ENCODE peak calls at places on chromosome 17, in five cellular contexts. One of them, this sample, is unnamed.

GRCh38 chr17:9598661-9599060 is 22.2 kb downstream of the CFAP52 start:
- DNase-seq in A673: no peak
- DNase-seq in lower lobe of right lung: no peak
- DNase-seq in PC-3: peak; percentile 10
- DNase-seq in HCT116: no peak
- DNase-seq in this sample: no peak

GRCh38 chr17:8862213-8863056 is 5.0 kb downstream of the PIK3R6 start:
- DNase-seq in lower lobe of right lung: no peak
- DNase-seq in HCT116: no peak
- DNase-seq in A673: no peak
- DNase-seq in PC-3: no peak
- DNase-seq in this sample: no peak

GRCh38 chr17:69170377-69170776 is 28.7 kb upstream of the ABCA6 start:
- DNase-seq in A673: no peak
- DNase-seq in lower lobe of right lung: no peak
- DNase-seq in HCT116: no peak
- DNase-seq in PC-3: no peak
- DNase-seq in this sample: no peak

GRCh38 chr17:77916771-77917481 is 41.6 kb upstream of the TNRC6C start:
- DNase-seq in HCT116: no peak
- DNase-seq in A673: no peak
- DNase-seq in PC-3: no peak
- DNase-seq in lower lobe of right lung: peak; percentile 69
- DNase-seq in this sample: no peak

GRCh38 chr17:32498362-32498761 is 11.6 kb downstream of the CDK5R1 start:
- DNase-seq in HCT116: no peak
- DNase-seq in PC-3: no peak
- DNase-seq in A673: no peak
- DNase-seq in lower lobe of right lung: no peak
- DNase-seq in this sample: no peak

GRCh38 chr17:65483438-65483837 is 78.0 kb downstream of the AXIN2 start:
- DNase-seq in PC-3: no peak
- DNase-seq in HCT116: no peak
- DNase-seq in lower lobe of right lung: no peak
- DNase-seq in A673: no peak
- DNase-seq in this sample: no peak

GRCh38 chr17:13583996-13584700 is 17.6 kb downstream of the HS3ST3A1 start:
- DNase-seq in HCT116: no peak
- DNase-seq in lower lobe of right lung: no peak
- DNase-seq in PC-3: no peak
- DNase-seq in A673: no peak
- DNase-seq in this sample: no peak

GRCh38 chr17:12133183-12133582 is 112.5 kb downstream of the MAP2K4 start:
- DNase-seq in HCT116: no peak
- DNase-seq in PC-3: no peak
- DNase-seq in A673: no peak
- DNase-seq in lower lobe of right lung: no peak
- DNase-seq in this sample: no peak

GRCh38 chr17:43810823-43811222 is 22.1 kb downstream of the MPP3 start:
- DNase-seq in A673: no peak
- DNase-seq in HCT116: no peak
- DNase-seq in PC-3: no peak
- DNase-seq in lower lobe of right lung: no peak
- DNase-seq in this sample: no peak

GRCh38 chr17:74987909-74988711 is 678 bp downstream of the CDR2L start:
- DNase-seq in HCT116: no peak
- DNase-seq in A673: peak; percentile 63
- DNase-seq in lower lobe of right lung: peak; percentile 84
- DNase-seq in PC-3: peak; percentile 60
- DNase-seq in this sample: peak; percentile 85

GRCh38 chr17:29133146-29133713 is 47.0 kb downstream of the MYO18A start:
- DNase-seq in A673: no peak
- DNase-seq in PC-3: peak; percentile 39
- DNase-seq in HCT116: no peak
- DNase-seq in lower lobe of right lung: no peak
- DNase-seq in this sample: no peak

GRCh38 chr17:48444531-48445247 is 14.7 kb upstream of the SKAP1 start:
- DNase-seq in lower lobe of right lung: no peak
- DNase-seq in HCT116: no peak
- DNase-seq in A673: peak; percentile 34
- DNase-seq in PC-3: no peak
- DNase-seq in this sample: no peak

GRCh38 chr17:47717261-47717697 is 15.8 kb upstream of the TBX21 start:
- DNase-seq in lower lobe of right lung: no peak
- DNase-seq in HCT116: no peak
- DNase-seq in PC-3: no peak
- DNase-seq in A673: no peak
- DNase-seq in this sample: peak; percentile 72

GRCh38 chr17:61635913-61636432 is 45.0 kb upstream of the NACA2 start:
- DNase-seq in HCT116: peak; percentile 65
- DNase-seq in lower lobe of right lung: no peak
- DNase-seq in PC-3: peak; percentile 86
- DNase-seq in A673: peak; percentile 77
- DNase-seq in this sample: no peak

GRCh38 chr17:80785477-80786178 is 206.0 kb upstream of the CHMP6 start:
- DNase-seq in lower lobe of right lung: peak; percentile 74
- DNase-seq in A673: peak; percentile 46
- DNase-seq in HCT116: no peak
- DNase-seq in PC-3: no peak
- DNase-seq in this sample: no peak

GRCh38 chr17:75758131-75758905 is 6.7 kb downstream of the GALK1 start:
- DNase-seq in lower lobe of right lung: peak; percentile 42
- DNase-seq in A673: no peak
- DNase-seq in PC-3: peak; percentile 54
- DNase-seq in HCT116: no peak
- DNase-seq in this sample: no peak

GRCh38 chr17:55298111-55298510 is 33.4 kb downstream of the HLF start:
- DNase-seq in A673: no peak
- DNase-seq in PC-3: no peak
- DNase-seq in lower lobe of right lung: no peak
- DNase-seq in HCT116: no peak
- DNase-seq in this sample: no peak

GRCh38 chr17:32519769-32520701 is 33.2 kb downstream of the CDK5R1 start:
- DNase-seq in HCT116: no peak
- DNase-seq in PC-3: no peak
- DNase-seq in A673: no peak
- DNase-seq in lower lobe of right lung: no peak
- DNase-seq in this sample: peak; percentile 87

GRCh38 chr17:63476494-63476856 is 386 bp upstream of the ACE start:
- DNase-seq in A673: no peak
- DNase-seq in lower lobe of right lung: no peak
- DNase-seq in HCT116: no peak
- DNase-seq in PC-3: peak; percentile 24
- DNase-seq in this sample: no peak

GRCh38 chr17:30824002-30824355 is 513 bp downstream of the CRLF3 start:
- DNase-seq in lower lobe of right lung: no peak
- DNase-seq in HCT116: no peak
- DNase-seq in A673: peak; percentile 5
- DNase-seq in PC-3: no peak
- DNase-seq in this sample: peak; percentile 81

DNA sequence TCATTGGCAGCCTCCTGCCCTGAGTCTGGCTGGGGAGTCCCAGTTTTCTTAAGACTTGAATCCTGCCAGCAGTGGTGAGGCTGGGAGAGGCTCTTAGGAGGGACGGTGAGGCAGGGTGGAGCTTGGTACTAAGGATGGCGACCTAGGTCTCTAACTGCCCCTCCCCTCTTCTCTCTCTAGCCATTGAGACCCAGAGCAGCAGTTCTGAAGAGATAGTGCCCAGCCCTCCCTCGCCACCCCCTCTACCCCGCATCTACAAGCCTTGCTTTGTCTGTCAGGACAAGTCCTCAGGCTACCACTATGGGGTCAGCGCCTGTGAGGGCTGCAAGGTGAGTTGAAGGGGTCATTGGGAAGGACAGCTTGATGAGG is 16.4 kb downstream of the GJD3 start:
- DNase-seq in A673: no peak
- DNase-seq in lower lobe of right lung: no peak
- DNase-seq in HCT116: no peak
- DNase-seq in PC-3: no peak
- DNase-seq in this sample: peak; percentile 73
- H3K4me1 ChIP-seq in A673: peaks cover 76% of the 10 kb centered on the region
- H3K4me1 ChIP-seq in lower lobe of right lung: peaks cover 96% of the 10 kb centered on the region
- H3K4me1 ChIP-seq in HCT116: peaks cover 31% of the 10 kb centered on the region
- H3K4me1 ChIP-seq in PC-3: no peaks in the 10 kb centered on the region
- H3K4me1 ChIP-seq in this sample: peaks cover 80% of the 10 kb centered on the region

DNA sequence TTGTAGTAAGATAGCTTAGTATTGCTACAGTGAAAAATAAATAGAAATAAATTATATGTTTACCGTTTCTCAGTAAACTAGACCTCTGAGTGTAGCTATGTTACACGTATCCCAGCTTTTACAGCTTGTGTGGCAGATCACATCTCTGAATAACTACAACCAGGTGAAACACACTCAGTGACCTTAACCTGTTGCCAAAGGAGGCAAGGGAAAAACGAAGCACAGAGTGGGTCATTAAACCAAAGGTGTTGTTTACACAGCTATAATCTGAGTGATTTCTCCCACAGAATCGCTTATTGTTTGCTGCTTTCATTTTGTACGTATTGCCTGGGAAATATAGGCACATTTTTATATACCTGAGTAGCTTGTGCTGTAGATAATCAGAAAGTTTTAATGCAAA is 688.2 kb upstream of the KIF2B start:
- DNase-seq in PC-3: no peak
- DNase-seq in A673: no peak
- DNase-seq in lower lobe of right lung: no peak
- DNase-seq in HCT116: no peak
- DNase-seq in this sample: no peak
- H3K4me1 ChIP-seq in PC-3: no peaks in the 10 kb centered on the region
- H3K4me1 ChIP-seq in A673: peaks cover 7% of the 10 kb centered on the region
- H3K4me1 ChIP-seq in lower lobe of right lung: no peaks in the 10 kb centered on the region
- H3K4me1 ChIP-seq in HCT116: no peaks in the 10 kb centered on the region
- H3K4me1 ChIP-seq in this sample: no peaks in the 10 kb centered on the region

GRCh38 chr17:50194441-50195195 is 6.8 kb downstream of the COL1A1 start:
- DNase-seq in A673: no peak
- DNase-seq in HCT116: no peak
- DNase-seq in PC-3: no peak
- DNase-seq in lower lobe of right lung: no peak
- DNase-seq in this sample: no peak
- H3K4me1 ChIP-seq in A673: peaks cover 11% of the 10 kb centered on the region
- H3K4me1 ChIP-seq in HCT116: peaks cover 21% of the 10 kb centered on the region
- H3K4me1 ChIP-seq in PC-3: peaks cover 11% of the 10 kb centered on the region
- H3K4me1 ChIP-seq in lower lobe of right lung: peaks cover 21% of the 10 kb centered on the region
- H3K4me1 ChIP-seq in this sample: peaks cover 31% of the 10 kb centered on the region

GRCh38 chr17:82244413-82245140 is 15.7 kb downstream of the SLC16A3 start:
- DNase-seq in lower lobe of right lung: peak; percentile 40
- DNase-seq in A673: peak; percentile 79
- DNase-seq in HCT116: no peak
- DNase-seq in PC-3: peak; percentile 50
- DNase-seq in this sample: peak; percentile 77

GRCh38 chr17:82243648-82244412 is 15.0 kb downstream of the SLC16A3 start:
- DNase-seq in A673: no peak
- DNase-seq in HCT116: no peak
- DNase-seq in PC-3: peak; percentile 33
- DNase-seq in lower lobe of right lung: peak; percentile 40
- DNase-seq in this sample: no peak

GRCh38 chr17:82241926-82242697 is 13.3 kb downstream of the SLC16A3 start:
- DNase-seq in PC-3: peak; percentile 31
- DNase-seq in HCT116: no peak
- DNase-seq in lower lobe of right lung: no peak
- DNase-seq in A673: no peak
- DNase-seq in this sample: peak; percentile 79

GRCh38 chr17:82242698-82242976 is 13.8 kb downstream of the SLC16A3 start:
- DNase-seq in A673: no peak
- DNase-seq in HCT116: no peak
- DNase-seq in PC-3: no peak
- DNase-seq in lower lobe of right lung: peak; percentile 60
- DNase-seq in this sample: peak; percentile 78

GRCh38 chr17:82242977-82243647 is 14.3 kb downstream of the SLC16A3 start:
- DNase-seq in HCT116: no peak
- DNase-seq in A673: peak; percentile 76
- DNase-seq in PC-3: peak; percentile 54
- DNase-seq in lower lobe of right lung: peak; percentile 86
- DNase-seq in this sample: peak; percentile 77
- H3K4me1 ChIP-seq in HCT116: peaks cover 68% of the 10 kb centered on the region
- H3K4me1 ChIP-seq in A673: peaks cover 64% of the 10 kb centered on the region
- H3K4me1 ChIP-seq in PC-3: peaks cover 55% of the 10 kb centered on the region
- H3K4me1 ChIP-seq in lower lobe of right lung: peaks cover 76% of the 10 kb centered on the region
- H3K4me1 ChIP-seq in this sample: peaks cover 57% of the 10 kb centered on the region

GRCh38 chr17:1365445-1366039 is 34.5 kb downstream of the YWHAE start:
- DNase-seq in A673: peak; percentile 91
- DNase-seq in lower lobe of right lung: peak; percentile 58
- DNase-seq in PC-3: peak; percentile 78
- DNase-seq in HCT116: peak; percentile 59
- DNase-seq in this sample: no peak
- H3K4me1 ChIP-seq in A673: peaks cover 26% of the 10 kb centered on the region
- H3K4me1 ChIP-seq in lower lobe of right lung: peaks cover 85% of the 10 kb centered on the region
- H3K4me1 ChIP-seq in PC-3: peaks cover 1% of the 10 kb centered on the region
- H3K4me1 ChIP-seq in HCT116: peaks cover 52% of the 10 kb centered on the region
- H3K4me1 ChIP-seq in this sample: peaks cover 92% of the 10 kb centered on the region

This sample was measured in spleen.